ENCODE peak calls at places on chromosome 15, in eight cellular contexts. P is NCI-H1105 treated with DMSO at 0.1 percent for 48 hours; O is neural progenitor cell; E is sciatic nerve; L is activated CD8-positive, alpha-beta memory T cell treated with anti-CD3 and anti-CD28 coated beads, Interleukin-2, amount 50 U/mL, for 4 hours; H is Calu3; R is choroid plexus epithelial cell; Y is effector CD4-positive, alpha-beta T cell. Q is an unnamed sample.

GRCh38 chr15:67999320-68000100 is 54.6 kb upstream of the PIAS1 start:
- DNase-seq in R (no peak), H (no peak), O (no peak), L (no peak), P (no peak), E (no peak), Y (no peak), Q (no peak)

GRCh38 chr15:81049835-81050234 is 49.1 kb downstream of the TLNRD1 start:
- DNase-seq in R (no peak), L (no peak), P (no peak), E (no peak), O (no peak), Y (no peak), H (no peak), Q (no peak)

GRCh38 chr15:66700802-66701421 is 1.1 kb upstream of the SMAD6 start:
- DNase-seq in E (peak; percentile 97), R (peak; percentile 97), Y (peak; percentile 74), H (peak; percentile 99), L (peak; percentile 83), O (peak; percentile 96), P (peak; percentile 94), Q (peak; percentile 82)

GRCh38 chr15:51119120-51119519 is 24.4 kb upstream of the TNFAIP8L3 start:
- DNase-seq in R (no peak), Y (no peak), H (no peak), O (no peak), E (no peak), P (no peak), L (no peak), Q (no peak)

GRCh38 chr15:73601449-73602425 is 31.5 kb downstream of the NPTN start:
- DNase-seq in Y (no peak), H (peak; percentile 15), O (peak; percentile 38), P (no peak), R (peak; percentile 66), L (no peak), E (no peak), Q (no peak)

GRCh38 chr15:80419546-80419945 is 15.4 kb downstream of the ARNT2 start:
- DNase-seq in L (no peak), H (peak; percentile 29), O (no peak), R (peak; percentile 61), P (no peak), E (no peak), Y (no peak), Q (no peak)

GRCh38 chr15:27238209-27238608 is 267.2 kb downstream of the GABRG3 start:
- DNase-seq in L (no peak), R (no peak), Y (no peak), E (no peak), H (no peak), P (no peak), O (peak; percentile 50), Q (no peak)

GRCh38 chr15:71083349-71083748 is 31.9 kb upstream of the THSD4 start:
- DNase-seq in P (no peak), R (peak; percentile 43), L (no peak), H (no peak), E (no peak), O (no peak), Y (no peak), Q (no peak)

GRCh38 chr15:65980824-65981456 is 111.6 kb downstream of the RAB11A start:
- DNase-seq in O (peak; percentile 82), H (peak; percentile 84), L (no peak), P (peak; percentile 15), R (peak; percentile 92), E (no peak), Y (no peak), Q (no peak)

GRCh38 chr15:67741313-67741712 is 84.0 kb upstream of the SKOR1 start:
- DNase-seq in R (peak; percentile 22), H (no peak), O (no peak), L (no peak), P (no peak), E (no peak), Y (no peak), Q (no peak)

GRCh38 chr15:75992897-75993296 is 19.3 kb downstream of the NRG4 start:
- DNase-seq in L (no peak), H (no peak), P (no peak), Y (no peak), R (no peak), E (no peak), O (no peak), Q (no peak)

GRCh38 chr15:74179101-74179841 is 5.8 kb downstream of the ISLR start:
- DNase-seq in O (no peak), P (no peak), L (no peak), Y (no peak), E (peak; percentile 83), R (peak; percentile 96), H (peak; percentile 74), Q (no peak)

GRCh38 chr15:75815811-75816719 is 27.2 kb upstream of the UBE2Q2 start:
- DNase-seq in O (no peak), L (no peak), P (no peak), R (no peak), H (no peak), Y (no peak), E (no peak), Q (no peak)

GRCh38 chr15:66038387-66039116 is 169.3 kb downstream of the RAB11A start:
- DNase-seq in R (no peak), P (no peak), L (no peak), Y (no peak), E (no peak), O (no peak), H (no peak), Q (no peak)

GRCh38 chr15:78931439-78931981 is 13.3 kb downstream of the CTSH start:
- DNase-seq in H (no peak), R (no peak), Y (no peak), O (no peak), E (no peak), P (no peak), L (no peak), Q (no peak)

GRCh38 chr15:45089712-45090373 is 24.1 kb downstream of the DUOX2 start:
- DNase-seq in P (no peak), H (no peak), R (no peak), O (no peak), Y (no peak), L (no peak), E (no peak), Q (no peak)

GRCh38 chr15:65069179-65069578 is 1.4 kb upstream of the RASL12 start:
- DNase-seq in H (no peak), E (no peak), R (peak; percentile 82), Y (no peak), O (no peak), P (no peak), L (no peak), Q (no peak)

GRCh38 chr15:31485911-31486461 is 159.4 kb downstream of the KLF13 start:
- DNase-seq in L (no peak), Y (no peak), R (no peak), E (no peak), H (no peak), P (no peak), O (no peak), Q (no peak)

GRCh38 chr15:70582143-70582945 is 181.0 kb downstream of the UACA start:
- DNase-seq in R (peak; percentile 79), H (no peak), P (no peak), L (no peak), E (peak; percentile 22), O (no peak), Y (no peak), Q (no peak)

GRCh38 chr15:87354661-87355410 is 901.7 kb downstream of the NTRK3 start:
- DNase-seq in L (no peak), H (no peak), R (peak; percentile 68), P (no peak), O (no peak), Y (no peak), E (no peak), Q (no peak)

GRCh38 chr15:85003593-85004312 is 22.1 kb downstream of the PDE8A start:
- DNase-seq in E (no peak), R (no peak), H (no peak), Y (no peak), P (no peak), O (no peak), L (no peak), Q (no peak)

GRCh38 chr15:76939715-76940114 is 8.2 kb downstream of the RCN2 start:
- DNase-seq in H (no peak), R (peak; percentile 48), Y (no peak), P (no peak), L (no peak), E (no peak), O (no peak), Q (no peak)

GRCh38 chr15:56587686-56588085 is 122.7 kb upstream of the MNS1 start:
- DNase-seq in O (no peak), R (peak; percentile 28), P (no peak), E (no peak), H (no peak), Y (no peak), L (no peak), Q (no peak)

GRCh38 chr15:62138124-62138523 is 27.0 kb downstream of the C2CD4B start:
- DNase-seq in O (no peak), L (no peak), P (no peak), H (no peak), Y (no peak), R (peak; percentile 93), E (no peak), Q (no peak)

GRCh38 chr15:66293419-66294156 is at the start of gene DIS3L:
- DNase-seq in O (peak; percentile 83), E (peak; percentile 73), H (peak; percentile 67), R (peak; percentile 48), Y (peak; percentile 42), P (peak; percentile 76), L (peak; percentile 62), Q (peak; percentile 70)

GRCh38 chr15:73366766-73367623 is 1.8 kb downstream of the HCN4 start:
- DNase-seq in Y (no peak), H (no peak), L (no peak), O (peak; percentile 54), R (no peak), P (no peak), E (no peak), Q (no peak)

GRCh38 chr15:31440754-31441298 is 114.2 kb downstream of the KLF13 start:
- DNase-seq in E (peak; percentile 81), L (peak; percentile 49), P (no peak), R (peak; percentile 39), Y (no peak), O (peak; percentile 51), H (no peak), Q (peak; percentile 45)

GRCh38 chr15:65377976-65378366 is at the start of gene IGDCC3:
- DNase-seq in R (no peak), L (no peak), H (no peak), O (peak; percentile 97), E (no peak), Y (no peak), P (no peak), Q (no peak)

GRCh38 chr15:59918994-59919951 is 84.8 kb upstream of the FOXB1 start:
- DNase-seq in R (peak; percentile 53), P (no peak), O (no peak), Y (no peak), L (peak; percentile 23), E (no peak), H (peak; percentile 36), Q (no peak)

GRCh38 chr15:82021992-82022391 is 23.8 kb downstream of the MEX3B start:
- DNase-seq in E (no peak), P (peak; percentile 79), Y (no peak), H (no peak), L (no peak), O (no peak), R (peak; percentile 87), Q (no peak)

GRCh38 chr15:73921257-73921890 is 4.9 kb upstream of the LOXL1 start:
- DNase-seq in L (no peak), Y (no peak), P (no peak), O (no peak), R (no peak), E (no peak), H (no peak), Q (no peak)

GRCh38 chr15:101135532-101136166 is 116.2 kb downstream of the CHSY1 start:
- DNase-seq in L (no peak), O (no peak), H (no peak), Y (no peak), P (no peak), E (no peak), R (no peak), Q (peak; percentile 41)

GRCh38 chr15:82858932-82859331 is 49.5 kb downstream of the WHAMM start:
- DNase-seq in O (no peak), H (no peak), E (peak; percentile 21), R (no peak), L (no peak), P (no peak), Y (no peak), Q (no peak)

GRCh38 chr15:61295239-61295638 is 66.1 kb upstream of the RORA start:
- DNase-seq in R (no peak), O (peak; percentile 13), E (no peak), H (no peak), Y (no peak), P (no peak), L (no peak), Q (no peak)